ENCODE peak calls at places on chromosomes 7 and 10, in four cellular contexts. U is aorta, K is neuronal stem cell, X is small intestine. O is an unnamed sample. For H3K4me1, the result is how much of the 10 kb centered on the place peaks cover.

GRCh38 chr7:132098337-132098736 is 477.9 kb downstream of the PLXNA4 start:
- DNase-seq in U (no peak), X (no peak), K (no peak), O (no peak)

GRCh38 chr7:33964417-33965115 is 59.2 kb downstream of the BMPER start:
- DNase-seq in X (no peak), U (no peak), K (no peak), O (no peak)

GRCh38 chr10:4246881-4247358 is 461.9 kb upstream of the KLF6 start:
- DNase-seq in X (no peak), U (no peak), K (no peak), O (no peak)

GRCh38 chr7:18455644-18456043 is 39.9 kb upstream of the HDAC9 start:
- DNase-seq in U (no peak), K (no peak), X (no peak), O (no peak)

GRCh38 chr10:12875100-12875499 is 126.4 kb downstream of the CCDC3 start:
- DNase-seq in X (no peak), K (no peak), U (peak), O (no peak)

GRCh38 chr10:48465860-48466521 is 138.9 kb downstream of the ARHGAP22 start:
- DNase-seq in U (no peak), K (no peak), X (no peak), O (peak)

GRCh38 chr10:113006656-113007342 is 56.8 kb downstream of the TCF7L2 start:
- DNase-seq in K (no peak), X (no peak), U (no peak), O (no peak)

GRCh38 chr7:74023037-74023436 is 4.9 kb upstream of the ELN start:
- DNase-seq in X (peak), U (peak), K (no peak), O (peak)

GRCh38 chr10:75652136-75652535 is 220.7 kb downstream of the LRMDA start:
- DNase-seq in K (no peak), X (no peak), U (no peak), O (no peak)

GRCh38 chr10:72259491-72260214 is 14.1 kb upstream of the DDIT4 start:
- DNase-seq in X (no peak), K (no peak), U (no peak), O (no peak)

GRCh38 chr10:129968937-129969527 is 5.0 kb upstream of the EBF3 start:
- DNase-seq in U (peak), X (peak), K (peak), O (no peak)

GRCh38 chr10:23396695-23397094 is 42.2 kb upstream of the OTUD1 start:
- DNase-seq in X (no peak), K (no peak), U (no peak), O (no peak)

GRCh38 chr7:131196808-131197207 is 130.9 kb upstream of the MKLN1 start:
- DNase-seq in K (peak), X (no peak), U (no peak), O (no peak)

GRCh38 chr7:100665168-100665567 is 8.4 kb upstream of the GNB2 start:
- DNase-seq in K (no peak), U (no peak), X (no peak), O (no peak)
- H3K4me1 ChIP-seq in K (under half), U (under half), X (under half), O (under half)

GRCh38 chr7:40097728-40098127 is 36.7 kb downstream of the MPLKIP start:
- DNase-seq in K (no peak), X (no peak), U (no peak), O (no peak)

GRCh38 chr7:40105879-40106473 is 28.4 kb downstream of the MPLKIP start:
- DNase-seq in X (no peak), K (no peak), U (no peak), O (no peak)

GRCh38 chr7:40099837-40100236 is 34.6 kb downstream of the MPLKIP start:
- DNase-seq in K (no peak), X (no peak), U (no peak), O (no peak)

GRCh38 chr7:40098810-40099209 is 35.6 kb downstream of the MPLKIP start:
- DNase-seq in X (no peak), U (no peak), K (no peak), O (no peak)

DNA sequence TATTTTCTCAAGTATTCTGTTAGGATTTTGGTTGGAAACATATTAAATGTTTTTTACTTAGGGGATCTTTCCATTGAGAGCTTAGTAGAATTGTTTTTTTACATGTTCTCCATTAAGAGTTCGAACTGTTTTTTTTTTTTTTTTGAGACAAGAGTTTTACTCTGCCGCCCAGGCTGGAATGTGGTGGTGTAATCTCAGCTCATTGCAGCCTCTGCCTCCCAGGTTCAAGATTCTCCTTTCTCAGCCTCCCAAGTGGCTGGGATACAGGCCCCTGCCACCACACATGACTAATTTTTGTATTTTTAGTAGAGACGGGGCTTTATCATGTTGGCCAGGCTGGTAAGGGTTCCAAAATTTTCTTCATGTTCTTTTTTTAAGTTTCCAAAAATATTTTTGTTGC is 33.2 kb downstream of the MPLKIP start:
- DNase-seq in U (no peak), K (no peak), X (no peak), O (no peak)
- H3K4me1 ChIP-seq in U (under half), K (under half), X (under half), O (under half)

DNA sequence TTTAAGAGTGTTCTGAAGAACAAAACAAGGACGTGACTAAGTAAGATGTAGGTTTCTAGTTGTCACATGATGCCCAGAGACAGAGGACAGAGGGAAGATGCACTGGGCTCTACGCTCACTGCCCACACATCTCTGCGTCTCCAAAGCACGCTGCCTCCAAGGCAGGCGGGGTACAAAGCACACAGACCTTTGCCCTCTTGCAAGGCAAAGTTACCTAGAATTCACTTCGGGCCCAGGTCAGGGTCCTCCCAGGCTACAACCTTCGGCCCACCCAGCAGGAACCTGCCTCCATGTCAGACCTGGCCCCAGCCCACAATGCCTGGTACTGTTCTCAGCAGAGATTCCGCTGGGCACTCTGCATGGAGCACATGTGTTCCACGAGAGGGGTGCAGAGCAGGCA is 26.5 kb downstream of the GRB10 start:
- DNase-seq in X (peak), U (no peak), K (no peak), O (no peak)
- H3K4me1 ChIP-seq in X (under half), U (under half), K (under half), O (under half)

DNA sequence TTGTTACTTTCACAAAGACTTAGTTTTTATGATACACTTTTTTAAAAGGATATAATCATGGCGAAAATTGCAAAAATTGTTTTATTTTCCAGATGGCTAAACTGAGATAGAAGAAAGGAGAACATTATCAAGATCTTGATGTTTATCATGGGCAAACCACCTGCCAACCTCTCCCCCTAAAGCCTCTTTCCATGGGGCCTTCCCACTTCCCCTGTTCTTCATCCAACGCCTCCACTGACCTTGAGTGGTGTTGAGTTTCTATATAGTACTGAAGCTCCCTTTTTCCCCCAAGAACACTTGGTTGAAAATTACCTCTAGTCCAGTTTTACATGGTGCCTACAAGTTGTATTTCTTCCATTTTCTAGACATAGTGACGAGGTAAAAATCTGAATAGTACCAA is 5.0 kb downstream of the CREB3L2 start:
- DNase-seq in K (no peak), U (no peak), X (no peak), O (no peak)
- H3K4me1 ChIP-seq in K (under half), U (under half), X (under half), O (under half)

DNA sequence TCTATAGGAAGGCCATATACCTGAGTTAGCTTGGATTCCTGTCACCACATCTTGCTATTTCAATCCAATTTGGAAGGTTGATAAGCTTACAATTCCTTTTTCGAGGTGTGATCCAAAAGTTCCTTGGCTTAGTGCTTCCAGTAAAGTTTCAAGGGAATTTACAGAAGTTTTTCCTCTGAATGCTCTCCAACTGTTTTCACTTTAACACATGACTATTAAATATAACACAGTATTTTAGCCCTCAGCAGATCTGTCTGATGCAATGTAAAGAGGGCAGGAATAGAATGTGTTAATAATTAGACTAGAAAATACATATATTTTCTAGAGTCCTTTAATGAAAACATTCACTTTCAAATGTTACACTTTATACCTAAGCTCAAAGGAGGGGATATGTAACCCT is 171.4 kb downstream of the DKK1 start:
- DNase-seq in U (no peak), X (no peak), K (no peak), O (no peak)
- H3K4me1 ChIP-seq in U (under half), X (under half), K (under half), O (under half)

GRCh38 chr7:101743995-101744360 is 73.4 kb upstream of the CUX1 start:
- DNase-seq in X (peak), K (peak), U (no peak), O (no peak)
- H3K4me1 ChIP-seq in X (under half), K (under half), U (under half), O (under half)

GRCh38 chr7:155745737-155746136 is 66.5 kb downstream of the SHH start:
- DNase-seq in K (no peak), U (no peak), X (no peak), O (no peak)
- H3K4me1 ChIP-seq in K (under half), U (under half), X (under half), O (under half)

GRCh38 chr7:47677093-47677492 is 95.2 kb upstream of the TNS3 start:
- DNase-seq in U (no peak), K (no peak), X (no peak), O (no peak)
- H3K4me1 ChIP-seq in U (under half), K (under half), X (under half), O (under half)

GRCh38 chr7:158445421-158446175 is 142.0 kb downstream of the PTPRN2 start:
- DNase-seq in U (no peak), K (no peak), X (no peak), O (no peak)

GRCh38 chr7:158444501-158445420 is 142.9 kb downstream of the PTPRN2 start:
- DNase-seq in U (no peak), X (no peak), K (no peak), O (no peak)

GRCh38 chr7:158446281-158446680 is 141.3 kb downstream of the PTPRN2 start:
- DNase-seq in K (no peak), X (no peak), U (no peak), O (no peak)

GRCh38 chr7:158447206-158448171 is 140.1 kb downstream of the PTPRN2 start:
- DNase-seq in K (no peak), U (no peak), X (no peak), O (no peak)

DNA sequence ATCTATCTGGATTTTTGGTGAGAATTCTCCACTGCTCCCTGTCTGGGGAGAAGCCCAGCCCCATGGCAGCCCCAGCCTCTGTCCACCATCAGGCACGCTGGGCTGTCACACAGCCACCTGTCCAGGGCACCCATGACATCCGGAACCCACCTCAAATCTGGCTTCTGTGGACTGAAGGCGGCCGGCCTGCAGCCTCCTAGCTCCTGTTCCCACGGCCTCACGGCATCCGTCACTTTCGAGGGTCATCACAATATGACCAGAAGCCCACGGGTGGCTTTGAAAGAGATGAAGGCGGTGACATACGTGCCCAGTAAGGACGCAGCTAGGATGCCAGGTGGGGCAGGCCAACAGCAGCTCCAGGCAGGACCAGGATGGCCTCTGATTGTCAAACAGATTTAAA is 140.9 kb downstream of the PTPRN2 start:
- DNase-seq in K (no peak), X (no peak), U (no peak), O (no peak)
- H3K4me1 ChIP-seq in K (under half), X (under half), U (under half), O (under half)

O was measured in RWPE2.